ENCODE peak calls at places on chromosomes 2 and 18, in ten cellular contexts. R is OCI-LY7, Q is MCF 10A, B is cardiac muscle cell, X is brain microvascular endothelial cell, J is testis, U is fibroblast of lung, E is endodermal cell, F is AG09309, L is psoas muscle. A is an unnamed sample.

GRCh38 chr2:16114836-16115235 is 174.5 kb downstream of the MYCN start:
- DNase-seq in U (no peak), L (no peak), Q (no peak), R (no peak), E (no peak), B (no peak), X (no peak), F (no peak), J (peak), A (no peak)

GRCh38 chr2:213150315-213150951 is 979 bp downstream of the IKZF2 start:
- DNase-seq in B (peak), R (peak), L (no peak), Q (peak), U (peak), X (no peak), F (no peak), E (peak), J (peak), A (peak)

GRCh38 chr2:217920879-217921603 is 81.8 kb downstream of the TNS1 start:
- DNase-seq in Q (no peak), F (no peak), B (peak), U (peak), R (no peak), J (peak), E (peak), L (peak), X (no peak), A (no peak)

GRCh38 chr2:126378176-126378575 is 277.8 kb upstream of the GYPC start:
- DNase-seq in F (no peak), E (no peak), R (no peak), J (no peak), L (no peak), X (no peak), B (no peak), U (no peak), Q (no peak), A (no peak)

GRCh38 chr2:67574230-67574629 is 177.1 kb downstream of the ETAA1 start:
- DNase-seq in F (peak), X (peak), U (peak), R (no peak), B (peak), L (no peak), E (no peak), J (no peak), Q (peak), A (no peak)

GRCh38 chr18:79527656-79528055 is 131.9 kb downstream of the NFATC1 start:
- DNase-seq in E (no peak), U (no peak), X (no peak), F (no peak), R (no peak), Q (no peak), L (no peak), B (no peak), J (no peak), A (no peak)

GRCh38 chr2:156470975-156471583 is 34.9 kb downstream of the GPD2 start:
- DNase-seq in R (no peak), L (no peak), E (no peak), Q (no peak), B (no peak), J (no peak), U (no peak), F (no peak), X (no peak), A (no peak)

GRCh38 chr2:40418614-40419013 is 33.3 kb downstream of the SLC8A1 start:
- DNase-seq in Q (no peak), B (no peak), J (no peak), U (no peak), L (no peak), R (no peak), E (no peak), F (no peak), X (no peak), A (no peak)

GRCh38 chr2:86046985-86047384 is 58.7 kb downstream of the POLR1A start:
- DNase-seq in U (no peak), E (peak), X (no peak), Q (no peak), J (no peak), L (no peak), B (no peak), R (no peak), F (no peak), A (no peak)

GRCh38 chr2:62547849-62548248 is 41.9 kb upstream of the TMEM17 start:
- DNase-seq in U (no peak), Q (no peak), L (no peak), R (no peak), F (no peak), E (no peak), B (no peak), J (no peak), X (peak), A (no peak)

GRCh38 chr2:144430722-144431163 is 89.2 kb downstream of the ZEB2 start:
- DNase-seq in F (no peak), X (peak), R (peak), E (no peak), Q (no peak), U (peak), J (no peak), L (no peak), B (peak), A (no peak)

DNA sequence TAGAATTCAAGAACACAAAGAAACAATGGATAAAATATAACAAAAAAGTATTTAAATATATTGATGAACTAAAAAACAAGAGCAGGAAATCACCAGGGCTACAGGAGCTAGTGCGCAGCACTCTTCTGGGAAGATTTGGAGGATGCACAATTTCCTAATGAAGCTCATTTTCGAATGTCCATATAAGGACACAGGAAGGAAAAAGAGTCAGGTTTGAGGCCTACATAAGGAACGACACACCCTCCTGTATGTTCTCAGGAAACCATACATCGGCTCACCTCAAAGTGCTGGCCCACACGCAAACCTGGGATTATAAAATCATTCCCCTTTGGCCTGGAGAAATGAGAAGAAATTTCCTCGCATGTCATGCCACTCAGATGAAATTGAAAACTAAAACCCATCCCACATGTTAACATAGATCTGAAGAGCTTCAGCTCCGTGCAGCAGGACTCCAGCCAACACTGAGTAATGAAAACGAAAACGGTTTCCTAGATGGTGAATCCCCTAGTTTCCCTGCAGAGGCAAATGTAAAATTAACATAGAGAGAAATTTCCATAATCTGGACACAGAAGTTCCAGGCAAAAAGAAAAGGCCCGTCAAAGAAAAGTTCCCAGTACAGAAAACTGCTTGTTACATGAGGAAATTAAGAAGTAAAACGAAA is 825.8 kb downstream of the SOCS6 start:
- DNase-seq in J (no peak), R (no peak), U (no peak), L (no peak), B (no peak), F (no peak), Q (no peak), X (no peak), E (no peak), A (no peak)
- TF ChIP-seq CTCF in J (no peak), R (no peak), U (no peak), L (no peak), B (no peak), F (no peak), Q (no peak), X (no peak), E (no peak), A (no peak)

GRCh38 chr2:161232571-161232970 is 72.3 kb downstream of the TANK start:
- DNase-seq in F (no peak), B (no peak), U (no peak), X (no peak), L (no peak), R (no peak), E (no peak), Q (no peak), J (no peak), A (no peak)
- TF ChIP-seq CTCF in F (no peak), B (no peak), U (no peak), X (no peak), L (no peak), R (peak), E (no peak), Q (no peak), J (no peak), A (no peak)

DNA sequence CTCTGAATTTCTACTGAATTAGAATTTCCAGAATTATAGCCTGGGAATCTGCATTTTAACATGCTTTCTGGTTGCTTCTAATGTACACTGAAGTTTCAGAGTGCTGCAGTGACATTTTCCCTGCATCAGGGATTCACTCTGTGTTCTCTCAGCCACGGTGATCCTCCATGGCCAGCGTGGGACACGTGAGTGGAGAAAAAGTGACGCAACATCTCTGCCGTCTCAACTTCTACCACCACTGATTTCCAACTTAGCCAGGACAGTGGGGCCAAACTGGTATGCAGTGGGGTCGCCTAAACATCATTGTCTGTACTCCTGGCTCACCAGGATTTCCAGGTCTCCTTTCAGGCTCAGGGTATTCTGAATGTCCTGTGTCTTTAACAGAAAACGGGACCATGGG is 44.6 kb downstream of the LAMA3 start:
- DNase-seq in X (no peak), F (no peak), E (no peak), B (no peak), R (no peak), J (no peak), U (no peak), Q (no peak), L (no peak), A (no peak)
- TF ChIP-seq CTCF in X (no peak), F (no peak), E (no peak), B (no peak), R (no peak), J (no peak), U (no peak), Q (no peak), L (no peak), A (no peak)

GRCh38 chr2:109423556-109424359 is 190.0 kb downstream of the SEPTIN10 start:
- DNase-seq in U (no peak), Q (no peak), L (no peak), B (no peak), E (peak), J (no peak), F (no peak), X (no peak), R (no peak), A (peak)
- TF ChIP-seq CTCF in U (no peak), Q (no peak), L (no peak), B (no peak), E (peak), J (no peak), F (no peak), X (peak), R (no peak), A (no peak)

GRCh38 chr2:124328397-124328796 is 303.3 kb downstream of the CNTNAP5 start:
- DNase-seq in R (no peak), B (no peak), X (no peak), E (no peak), U (no peak), F (no peak), Q (no peak), L (no peak), J (no peak), A (no peak)

GRCh38 chr2:124327293-124327692 is 302.2 kb downstream of the CNTNAP5 start:
- DNase-seq in U (no peak), E (no peak), L (no peak), J (no peak), Q (no peak), B (no peak), F (no peak), R (no peak), X (no peak), A (no peak)

GRCh38 chr2:124323321-124323720 is 298.2 kb downstream of the CNTNAP5 start:
- DNase-seq in F (no peak), X (no peak), J (no peak), R (no peak), U (peak), B (peak), L (no peak), E (no peak), Q (peak), A (no peak)

GRCh38 chr2:124320072-124320471 is 295.0 kb downstream of the CNTNAP5 start:
- DNase-seq in U (no peak), L (no peak), F (no peak), R (no peak), J (no peak), Q (no peak), E (no peak), X (no peak), B (no peak), A (no peak)

DNA sequence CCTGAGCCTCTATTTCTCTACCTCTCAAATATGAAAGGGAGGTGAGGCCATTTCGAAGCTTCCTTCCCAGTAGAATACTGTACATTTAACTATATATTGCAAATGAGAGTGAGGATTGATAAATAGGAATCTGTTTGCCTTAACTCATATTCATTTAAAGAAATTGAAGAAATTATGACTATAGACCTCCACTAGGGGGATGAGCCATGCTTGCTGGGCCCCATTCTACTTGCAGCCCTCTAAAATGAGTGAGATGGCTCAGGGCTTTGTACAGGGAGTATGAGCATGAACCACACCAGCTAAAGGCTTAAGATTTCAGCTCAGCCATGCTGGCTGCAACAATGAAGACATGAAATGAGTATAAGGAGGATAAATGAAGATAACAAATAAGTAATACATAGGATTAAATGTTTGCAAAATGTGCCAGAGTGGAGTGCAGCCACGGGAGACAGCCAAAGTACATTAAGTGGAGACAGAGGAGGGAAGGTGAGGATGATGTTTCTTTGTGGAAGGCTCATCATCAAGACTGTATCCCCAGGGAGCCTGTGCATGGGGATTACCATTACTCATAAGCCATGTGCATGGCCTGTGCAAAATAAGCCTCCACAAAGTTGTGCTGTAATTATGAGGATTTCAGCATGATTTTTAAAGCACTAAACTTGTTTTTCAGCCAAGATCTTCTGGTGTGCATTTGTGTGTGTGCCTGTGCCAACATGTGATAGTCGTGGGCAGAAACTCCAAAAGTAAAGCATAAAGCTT is 300.8 kb downstream of the CNTNAP5 start:
- DNase-seq in U (no peak), E (peak), Q (peak), X (no peak), R (no peak), B (peak), L (no peak), F (no peak), J (no peak), A (no peak)
- TF ChIP-seq CTCF in U (no peak), E (peak), Q (peak), X (peak), R (peak), B (peak), L (no peak), F (peak), J (no peak), A (no peak)

GRCh38 chr2:241025639-241026038 is 27.2 kb downstream of the SNED1 start:
- DNase-seq in E (no peak), L (no peak), B (no peak), F (no peak), X (no peak), J (no peak), R (no peak), Q (no peak), U (peak), A (no peak)
- TF ChIP-seq CTCF in E (no peak), L (no peak), B (no peak), F (no peak), X (no peak), J (no peak), R (no peak), Q (no peak), U (no peak), A (no peak)

GRCh38 chr2:27663463-27664244 is at the start of the genes SLC4A1AP and SUPT7L:
- DNase-seq in E (peak), R (peak), X (peak), L (peak), J (peak), B (peak), Q (peak), F (peak), U (peak), A (peak)
- TF ChIP-seq CTCF in E (peak), R (peak), X (peak), L (no peak), J (peak), B (no peak), Q (no peak), F (peak), U (no peak), A (no peak)

GRCh38 chr2:36411962-36412444 is 56.4 kb downstream of the CRIM1 start:
- DNase-seq in R (no peak), F (no peak), Q (no peak), E (peak), U (no peak), X (peak), L (no peak), J (no peak), B (no peak), A (no peak)
- TF ChIP-seq CTCF in R (no peak), F (no peak), Q (no peak), E (peak), U (peak), X (peak), L (no peak), J (no peak), B (peak), A (no peak)

DNA sequence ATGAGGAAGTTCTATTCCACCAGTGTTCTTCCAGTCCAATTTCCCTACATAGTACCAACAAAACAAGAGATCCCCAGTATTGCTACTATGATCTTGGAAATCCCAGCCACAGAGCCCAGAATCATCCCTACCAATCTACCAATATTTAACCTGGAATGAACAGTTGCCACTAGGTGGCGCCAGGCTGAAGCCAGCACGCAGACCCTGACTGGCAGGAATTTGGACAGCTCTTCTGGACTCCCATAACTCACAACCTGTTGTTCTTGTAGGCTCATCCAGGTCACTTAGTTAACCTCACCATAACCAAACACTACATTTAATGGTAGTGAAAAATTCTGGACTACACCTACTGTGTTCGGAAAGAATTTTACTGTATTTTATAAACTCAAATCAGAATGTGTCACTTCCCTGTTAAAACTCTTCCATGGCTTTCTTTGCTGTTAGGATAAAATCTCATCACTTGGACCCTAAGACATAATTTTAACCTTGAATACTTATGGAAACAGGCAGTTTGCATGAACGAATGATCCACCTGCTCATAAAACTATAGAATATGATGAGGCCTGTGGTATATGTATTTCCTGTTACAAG is 59.8 kb upstream of the SLC38A11 start:
- DNase-seq in L (peak), E (peak), F (no peak), B (peak), Q (peak), J (peak), U (peak), R (peak), X (peak), A (peak)
- TF ChIP-seq CTCF in L (peak), E (peak), F (peak), B (peak), Q (peak), J (peak), U (peak), R (peak), X (peak), A (peak)

GRCh38 chr2:3462493-3463104 is 56.7 kb downstream of the ADI1 start:
- DNase-seq in E (no peak), J (no peak), R (peak), F (no peak), Q (no peak), L (no peak), U (no peak), X (no peak), B (no peak), A (no peak)
- TF ChIP-seq CTCF in E (peak), J (no peak), R (no peak), F (no peak), Q (no peak), L (no peak), U (no peak), X (peak), B (no peak), A (no peak)

A was measured in Calu3.